ENCODE peak calls at places on chromosomes 12 and 14, in nine cellular contexts. U is tibial artery; Z is esophagus squamous epithelium; Q is kidney; M is A549; D is epithelial cell of prostate; N is CD8-positive, alpha-beta T cell; F is PC-3; I is substantia nigra. P is an unnamed sample.

GRCh38 chr14:67502867-67503266 is 14.3 kb upstream of the TMEM229B start:
- DNase-seq in U (no peak), Z (no peak), Q (no peak), M (no peak), D (no peak), N (no peak), F (no peak), I (no peak), P (no peak)

GRCh38 chr14:22370084-22370847 is 218.8 kb downstream of the DAD1 start:
- DNase-seq in U (peak; percentile 90), Z (no peak), Q (no peak), M (no peak), D (peak; percentile 77), N (no peak), F (peak; percentile 97), I (peak; percentile 27), P (peak; percentile 66)

GRCh38 chr14:94707494-94707893 is 62.4 kb downstream of the GSC start:
- DNase-seq in U (no peak), Z (no peak), Q (no peak), M (peak; percentile 13), D (no peak), N (no peak), F (no peak), I (no peak), P (no peak)

GRCh38 chr12:89334770-89335169 is 17.5 kb downstream of the DUSP6 start:
- DNase-seq in U (no peak), Z (no peak), Q (no peak), M (no peak), D (no peak), N (no peak), F (no peak), I (no peak), P (no peak)

GRCh38 chr14:102510616-102511520 is 1.3 kb upstream of the ANKRD9 start:
- DNase-seq in U (no peak), Z (no peak), Q (no peak), M (peak; percentile 49), D (no peak), N (peak; percentile 20), F (peak; percentile 42), I (no peak), P (no peak)

GRCh38 chr14:35068238-35069012 is 22.4 kb downstream of the FAM177A1 start:
- DNase-seq in U (no peak), Z (no peak), Q (no peak), M (no peak), D (no peak), N (no peak), F (no peak), I (no peak), P (no peak)

GRCh38 chr12:102543494-102543893 is 63.1 kb upstream of the IGF1 start:
- DNase-seq in U (no peak), Z (no peak), Q (no peak), M (no peak), D (no peak), N (no peak), F (no peak), I (no peak), P (no peak)

GRCh38 chr14:87305345-87305744 is 687.6 kb downstream of the GALC start:
- DNase-seq in U (no peak), Z (no peak), Q (no peak), M (no peak), D (no peak), N (no peak), F (no peak), I (no peak), P (no peak)

GRCh38 chr14:67474366-67474765 is 14.2 kb downstream of the TMEM229B start:
- DNase-seq in U (no peak), Z (no peak), Q (no peak), M (no peak), D (no peak), N (no peak), F (no peak), I (no peak), P (no peak)

GRCh38 chr12:6958609-6959375 is 7.6 kb downstream of the PTPN6 start:
- DNase-seq in U (peak; percentile 62), Z (no peak), Q (peak; percentile 68), M (no peak), D (no peak), N (peak; percentile 71), F (no peak), I (no peak), P (no peak)

GRCh38 chr14:43525647-43526046 is 981.4 kb downstream of the FSCB start:
- DNase-seq in U (no peak), Z (no peak), Q (no peak), M (no peak), D (no peak), N (no peak), F (no peak), I (no peak), P (no peak)

GRCh38 chr14:103480595-103480994 is 42.0 kb downstream of the CKB start:
- DNase-seq in U (no peak), Z (no peak), Q (no peak), M (no peak), D (no peak), N (no peak), F (no peak), I (no peak), P (no peak)

GRCh38 chr14:91164676-91165075 is 50.8 kb downstream of the DGLUCY start:
- DNase-seq in U (no peak), Z (no peak), Q (no peak), M (no peak), D (peak; percentile 45), N (no peak), F (peak; percentile 86), I (no peak), P (no peak)

GRCh38 chr12:99704036-99704435 is 56.5 kb downstream of the GARIN6 start:
- DNase-seq in U (no peak), Z (no peak), Q (no peak), M (no peak), D (no peak), N (no peak), F (no peak), I (no peak), P (no peak)

GRCh38 chr14:94601961-94602391 is 10.2 kb upstream of the SERPINA3 start:
- DNase-seq in U (peak; percentile 88), Z (no peak), Q (no peak), M (peak; percentile 75), D (peak; percentile 44), N (no peak), F (peak; percentile 48), I (no peak), P (peak; percentile 74)

GRCh38 chr12:13044002-13044858 is at the start of gene FAM234B:
- DNase-seq in U (peak; percentile 85), Z (no peak), Q (peak; percentile 91), M (peak; percentile 74), D (no peak), N (peak; percentile 75), F (peak; percentile 60), I (peak; percentile 62), P (peak; percentile 78)

GRCh38 chr14:45015133-45015532 is 53.1 kb downstream of the TOGARAM1 start:
- DNase-seq in U (no peak), Z (no peak), Q (no peak), M (no peak), D (no peak), N (no peak), F (no peak), I (no peak), P (no peak)

GRCh38 chr14:73762375-73762822 is 48.2 kb upstream of the PNMA1 start:
- DNase-seq in U (no peak), Z (no peak), Q (no peak), M (peak; percentile 51), D (no peak), N (no peak), F (no peak), I (no peak), P (no peak)
- H3K27ac ChIP-seq in U (no peak overlapping the region), Z (peak overlapping the region; percentile 97), Q (peak overlapping the region; percentile 95), M (peak overlapping the region; percentile 99), D (no peak overlapping the region), N (peak overlapping the region; percentile 18), F (no peak overlapping the region), I (no peak overlapping the region), P (peak overlapping the region; percentile 98)

GRCh38 chr12:92566448-92567040 is 136.2 kb upstream of the PLEKHG7 start:
- DNase-seq in U (no peak), Z (no peak), Q (no peak), M (no peak), D (no peak), N (no peak), F (no peak), I (no peak), P (no peak)
- H3K27ac ChIP-seq in U (no peak overlapping the region), Z (no peak overlapping the region), Q (no peak overlapping the region), M (no peak overlapping the region), D (no peak overlapping the region), N (no peak overlapping the region), F (no peak overlapping the region), I (no peak overlapping the region), P (no peak overlapping the region)

DNA sequence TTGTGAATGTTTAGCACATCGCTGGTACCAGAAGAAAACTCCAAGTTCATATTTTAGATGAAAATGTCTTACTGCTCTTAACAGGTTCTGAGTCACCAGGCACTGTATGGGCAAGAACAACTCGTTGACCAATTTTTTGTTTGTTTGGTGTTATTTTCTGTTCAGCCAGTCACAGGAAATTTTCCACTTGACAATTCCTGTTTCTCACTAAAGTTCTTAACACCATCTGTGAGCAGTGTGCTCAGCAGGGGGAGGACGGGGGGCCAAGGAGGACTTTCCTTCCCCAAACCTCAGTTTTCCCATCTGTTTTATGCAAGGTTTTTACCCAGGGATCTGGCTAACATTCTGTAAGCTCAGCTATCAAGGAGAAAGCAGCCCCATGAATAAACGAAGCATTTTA is 3.0 kb downstream of the NUAK1 start:
- DNase-seq in U (no peak), Z (no peak), Q (no peak), M (peak; percentile 43), D (no peak), N (no peak), F (peak; percentile 79), I (no peak), P (no peak)
- H3K27ac ChIP-seq in U (peak overlapping the region; percentile 99), Z (peak overlapping the region; percentile 96), Q (no peak overlapping the region), M (peak overlapping the region; percentile 99), D (peak overlapping the region; percentile 83), N (no peak overlapping the region), F (peak overlapping the region; percentile 64), I (peak overlapping the region; percentile 97), P (no peak overlapping the region)

GRCh38 chr14:51963164-51963733 is 26.1 kb upstream of the RTRAF start:
- DNase-seq in U (no peak), Z (no peak), Q (no peak), M (no peak), D (no peak), N (no peak), F (no peak), I (no peak), P (no peak)
- H3K27ac ChIP-seq in U (no peak overlapping the region), Z (no peak overlapping the region), Q (no peak overlapping the region), M (no peak overlapping the region), D (no peak overlapping the region), N (no peak overlapping the region), F (no peak overlapping the region), I (no peak overlapping the region), P (no peak overlapping the region)

DNA sequence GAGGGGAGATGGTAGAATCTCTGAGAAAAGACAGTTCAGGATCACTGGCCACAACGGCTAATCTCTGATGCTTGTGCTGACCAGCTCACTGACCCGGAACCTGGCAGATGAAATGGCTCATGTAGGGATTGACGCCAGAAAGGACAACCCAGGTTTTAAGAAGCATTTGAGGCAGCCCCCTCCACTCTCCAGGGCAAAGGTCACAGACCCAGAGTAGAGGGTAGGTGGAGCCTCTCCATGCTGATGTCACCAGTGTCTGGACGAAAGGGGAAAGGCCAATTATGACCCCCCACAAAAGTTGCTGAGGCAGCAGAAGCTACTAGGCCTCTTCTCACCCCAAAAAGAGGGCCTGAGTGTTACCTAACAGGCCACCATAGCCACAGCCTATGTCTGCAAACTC is 1.2 kb downstream of the METTL1 start:
- DNase-seq in U (peak; percentile 46), Z (no peak), Q (no peak), M (no peak), D (no peak), N (no peak), F (no peak), I (no peak), P (no peak)
- H3K27ac ChIP-seq in U (no peak overlapping the region), Z (no peak overlapping the region), Q (peak overlapping the region; percentile 96), M (peak overlapping the region; percentile 94), D (peak overlapping the region; percentile 82), N (no peak overlapping the region), F (no peak overlapping the region), I (no peak overlapping the region), P (peak overlapping the region; percentile 96)

P was measured in RWPE1.